ENCODE peak calls at places on chromosomes 13 and 19, in six cellular contexts. N, U, A, H, R and P are unnamed samples.
A peak's percentile ranks its signal among the peaks of the same experiment; 100 is the strongest.

GRCh38 chr13:66805657-66806056 is 424.5 kb downstream of the PCDH9 start:
- DNase-seq in N (no peak), U (no peak), A (peak; percentile 16), H (no peak), R (peak; percentile 38), P (peak; percentile 64)

GRCh38 chr19:33797821-33798633 is 1.4 kb downstream of the KCTD15 start:
- DNase-seq in N (no peak), H (peak; percentile 89), A (peak; percentile 69), R (no peak), U (no peak), P (peak; percentile 71)

GRCh38 chr19:32771596-32771995 is 52.0 kb downstream of the TDRD12 start:
- DNase-seq in U (no peak), H (no peak), R (no peak), N (no peak), A (no peak), P (no peak)

GRCh38 chr13:59861676-59862075 is 302.1 kb downstream of the DIAPH3 start:
- DNase-seq in U (no peak), H (no peak), N (no peak), A (no peak), R (peak; percentile 49), P (no peak)

GRCh38 chr19:46218160-46218559 is 11.4 kb upstream of the IGFL1 start:
- DNase-seq in R (peak; percentile 39), N (peak; percentile 38), A (no peak), U (no peak), H (peak; percentile 94), P (peak; percentile 20)

GRCh38 chr13:74907788-74908187 is 574.2 kb downstream of the TBC1D4 start:
- DNase-seq in A (no peak), R (no peak), H (no peak), N (no peak), U (no peak), P (no peak)

GRCh38 chr13:23753523-23753922 is 135.7 kb downstream of the MIPEP start:
- DNase-seq in A (peak; percentile 26), U (no peak), N (no peak), H (no peak), R (peak; percentile 86), P (peak; percentile 65)

GRCh38 chr19:12478234-12478941 is 6.2 kb downstream of the ZNF709 start:
- DNase-seq in N (no peak), A (no peak), U (no peak), R (no peak), H (no peak), P (no peak)

GRCh38 chr19:35643255-35644205 is 2.0 kb downstream of the ETV2 start:
- DNase-seq in A (peak; percentile 93), N (no peak), R (peak; percentile 72), H (peak; percentile 95), U (peak; percentile 77), P (peak; percentile 82)

GRCh38 chr19:18496980-18497256 is 25.0 kb downstream of the ELL start:
- DNase-seq in R (no peak), A (no peak), H (no peak), U (no peak), N (no peak), P (no peak)

GRCh38 chr19:5621945-5622464 is 571 bp downstream of the SAFB2 start:
- DNase-seq in H (peak; percentile 59), U (peak; percentile 10), R (peak; percentile 42), A (peak; percentile 24), N (no peak), P (peak; percentile 41)

GRCh38 chr19:18418725-18419194 is 438 bp upstream of the SSBP4 start:
- DNase-seq in H (no peak), U (peak; percentile 71), A (no peak), R (no peak), N (no peak), P (no peak)

GRCh38 chr19:13154241-13154778 is 4.1 kb downstream of the IER2 start:
- DNase-seq in R (peak; percentile 85), U (peak; percentile 51), H (peak; percentile 69), A (peak; percentile 91), N (no peak), P (peak; percentile 97)

GRCh38 chr13:94327318-94327717 is 152.2 kb downstream of the DCT start:
- DNase-seq in R (no peak), H (no peak), U (peak; percentile 29), A (no peak), N (no peak), P (no peak)

GRCh38 chr19:28500982-28501633 is 711.8 kb downstream of the UQCRFS1 start:
- DNase-seq in R (no peak), A (no peak), H (peak; percentile 13), U (peak; percentile 28), N (no peak), P (no peak)

GRCh38 chr13:23915308-23915707 is 18.0 kb upstream of the C1QTNF9B start:
- DNase-seq in R (peak; percentile 83), N (no peak), H (no peak), U (no peak), A (no peak), P (no peak)

GRCh38 chr19:13037161-13037560 is 41.9 kb downstream of the NFIX start:
- DNase-seq in N (no peak), H (peak; percentile 51), R (peak; percentile 91), A (no peak), U (no peak), P (peak; percentile 80)

GRCh38 chr13:98584668-98585397 is 7.9 kb upstream of the STK24 start:
- DNase-seq in A (no peak), R (no peak), H (no peak), N (no peak), U (no peak), P (peak; percentile 46)

GRCh38 chr19:28656644-28657043 is 556.3 kb downstream of the UQCRFS1 start:
- DNase-seq in U (no peak), N (no peak), A (no peak), H (no peak), R (no peak), P (no peak)

GRCh38 chr13:48975101-48975925 is at the start of gene FNDC3A:
- DNase-seq in U (no peak), N (no peak), A (peak; percentile 42), R (peak; percentile 51), H (peak; percentile 89), P (peak; percentile 94)

GRCh38 chr19:16654621-16655020 is 5.3 kb downstream of the SMIM7 start:
- DNase-seq in A (no peak), H (no peak), U (no peak), R (no peak), N (no peak), P (no peak)

GRCh38 chr19:13993554-13994308 is 12.4 kb downstream of the RFX1 start:
- DNase-seq in H (no peak), A (no peak), R (no peak), U (no peak), N (no peak), P (no peak)

GRCh38 chr19:7868671-7869452 is 5.3 kb downstream of the PRR36 start:
- DNase-seq in U (peak; percentile 89), R (peak; percentile 95), N (peak; percentile 82), H (peak; percentile 97), A (peak; percentile 88), P (peak; percentile 80)

GRCh38 chr13:74136089-74136658 is 2.0 kb upstream of the KLF12 start:
- DNase-seq in R (peak; percentile 18), U (peak; percentile 43), H (no peak), N (no peak), A (no peak), P (peak; percentile 70)

GRCh38 chr19:50419022-50419579 is 363 bp downstream of the SPIB start:
- DNase-seq in A (no peak), N (no peak), R (no peak), U (no peak), H (no peak), P (peak; percentile 2)

GRCh38 chr19:50420808-50421207 is 2.1 kb downstream of the SPIB start:
- DNase-seq in N (no peak), H (no peak), R (no peak), A (no peak), U (no peak), P (no peak)

GRCh38 chr19:50418186-50419021 is at the start of gene SPIB:
- DNase-seq in R (no peak), N (no peak), H (no peak), U (no peak), A (no peak), P (no peak)

GRCh38 chr19:50420127-50420526 is 1.4 kb downstream of the SPIB start:
- DNase-seq in H (no peak), R (no peak), U (no peak), A (no peak), N (no peak), P (no peak)

DNA sequence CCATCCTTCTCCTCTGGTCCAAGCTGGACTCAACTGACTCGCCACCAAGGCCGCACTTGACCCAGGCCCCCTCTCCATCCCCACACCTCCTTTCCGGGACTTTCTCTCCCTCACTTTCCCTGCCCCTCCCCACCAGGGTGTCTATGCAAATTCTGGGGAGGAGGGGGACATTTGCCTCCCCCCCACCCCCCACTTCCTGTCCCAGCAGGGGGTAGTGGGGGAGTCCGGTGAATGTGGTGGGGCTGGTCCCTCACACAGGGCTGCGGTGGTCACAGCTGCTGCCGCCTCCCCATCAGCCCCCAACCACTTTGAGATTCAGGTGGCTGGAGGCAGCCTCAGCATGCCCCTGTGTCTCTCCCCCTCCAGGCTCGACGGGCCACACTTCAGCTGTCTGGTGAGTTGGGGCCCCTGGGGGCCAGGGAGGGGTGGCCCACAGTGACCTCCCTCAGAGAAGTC is 870 bp downstream of the SPIB start:
- DNase-seq in H (peak; percentile 72), R (no peak), N (no peak), A (no peak), U (no peak), P (no peak)
- H3K4me1 ChIP-seq in H (no peaks in the 10 kb centered on the region), R (no peaks in the 10 kb centered on the region), N (peaks cover 19% of the 10 kb centered on the region), A (peaks cover 24% of the 10 kb centered on the region), U (no peaks in the 10 kb centered on the region), P (no peaks in the 10 kb centered on the region)

GRCh38 chr13:112443191-112444000 is 67.2 kb downstream of the SPACA7 start:
- DNase-seq in A (no peak), U (no peak), N (no peak), H (peak; percentile 76), R (no peak), P (peak; percentile 24)
- H3K27me3 ChIP-seq in A (peaks cover 17% of the 10 kb centered on the region), U (no peaks in the 10 kb centered on the region), N (peaks cover 3% of the 10 kb centered on the region), H (peaks cover 17% of the 10 kb centered on the region), R (peaks cover 39% of the 10 kb centered on the region), P (peaks cover 46% of the 10 kb centered on the region)

DNA sequence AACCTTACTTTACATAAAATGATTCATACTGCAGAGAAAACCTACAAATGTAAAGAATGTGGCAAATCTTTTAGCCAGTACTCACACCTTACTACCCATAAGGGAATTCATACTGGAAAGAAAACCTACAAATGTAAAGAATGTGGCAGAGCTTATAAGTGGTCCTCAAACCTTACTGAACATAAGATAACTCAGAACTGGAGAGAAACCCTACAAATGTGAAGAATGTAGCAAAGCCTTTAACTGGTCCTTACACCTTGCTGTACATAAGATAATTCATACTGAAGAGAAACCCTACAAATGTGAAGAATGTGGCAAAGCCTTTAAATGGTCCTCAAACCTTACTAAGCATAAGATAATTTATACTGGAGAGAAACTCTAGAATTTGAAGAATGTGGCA is 90.1 kb downstream of the ZNF675 start:
- DNase-seq in U (no peak), H (no peak), R (no peak), N (no peak), A (no peak), P (no peak)
- H3K4me1 ChIP-seq in U (no peaks in the 10 kb centered on the region), H (no peaks in the 10 kb centered on the region), R (no peaks in the 10 kb centered on the region), N (no peaks in the 10 kb centered on the region), A (no peaks in the 10 kb centered on the region), P (no peaks in the 10 kb centered on the region)

GRCh38 chr13:68905186-68905585 is 1202.4 kb upstream of the ATXN8OS start:
- DNase-seq in U (no peak), A (no peak), H (no peak), N (no peak), R (no peak), P (no peak)
- H3K27me3 ChIP-seq in U (no peaks in the 10 kb centered on the region), A (no peaks in the 10 kb centered on the region), H (no peaks in the 10 kb centered on the region), N (no peaks in the 10 kb centered on the region), R (no peaks in the 10 kb centered on the region), P (no peaks in the 10 kb centered on the region)

GRCh38 chr13:46600943-46601311 is 48.0 kb downstream of the LRCH1 start:
- DNase-seq in R (no peak), N (no peak), H (no peak), A (no peak), U (no peak), P (no peak)
- H3K4me1 ChIP-seq in R (peaks cover 25% of the 10 kb centered on the region), N (no peaks in the 10 kb centered on the region), H (peaks cover 8% of the 10 kb centered on the region), A (peaks cover 31% of the 10 kb centered on the region), U (peaks cover 32% of the 10 kb centered on the region), P (peaks cover 33% of the 10 kb centered on the region)